ENCODE peak calls at places on chromosomes 11 and 22, in six cellular contexts. L is heart right ventricle; T is stimulated activated naive CD8-positive, alpha-beta T cell treated with anti-CD3 and anti-CD28 coated beads, Interleukin-15, Interleukin-2, amounts not matched to agents 100 U/mL and 50 U/mL, for 24 hours; X is left cardiac atrium; K is left lung; E is T-cell. H is an unnamed sample.

GRCh38 chr11:33743291-33743690 is 7.1 kb upstream of the CD59 start:
- ATAC-seq in L (peak), T (no peak), K (no peak), E (no peak), X (peak), H (no peak)

GRCh38 chr11:118258410-118258809 is 5.7 kb downstream of the MPZL2 start:
- ATAC-seq in K (no peak), L (no peak), E (peak), T (peak), X (no peak), H (peak)

GRCh38 chr11:32137263-32137662 is 46.4 kb downstream of the RCN1 start:
- ATAC-seq in K (no peak), L (no peak), T (no peak), X (no peak), E (no peak), H (no peak)

GRCh38 chr22:25822344-25822743 is 80.4 kb downstream of the MYO18B start:
- ATAC-seq in T (no peak), K (no peak), X (no peak), E (no peak), L (no peak), H (no peak)

GRCh38 chr11:78540276-78540675 is 34.4 kb downstream of the NARS2 start:
- ATAC-seq in K (peak), T (no peak), L (no peak), X (no peak), E (no peak), H (no peak)

GRCh38 chr11:25596701-25597100 is 735.2 kb upstream of the ANO3 start:
- ATAC-seq in X (no peak), E (no peak), L (no peak), T (no peak), K (no peak), H (no peak)

GRCh38 chr22:44677299-44678244 is 24.4 kb upstream of the PRR5 start:
- ATAC-seq in E (peak), L (no peak), K (no peak), X (no peak), T (no peak), H (no peak)

GRCh38 chr11:110297726-110298297 is 1.4 kb upstream of the RDX start:
- ATAC-seq in E (no peak), K (peak), X (no peak), T (no peak), L (no peak), H (peak)

GRCh38 chr11:8090756-8091155 is 9.7 kb downstream of the TUB start:
- ATAC-seq in K (no peak), T (no peak), L (no peak), E (no peak), X (no peak), H (no peak)

GRCh38 chr22:37911697-37912096 is 5.6 kb downstream of the MICALL1 start:
- ATAC-seq in X (no peak), E (no peak), L (no peak), T (no peak), K (no peak), H (no peak)

GRCh38 chr11:113188433-113188834 is 125.9 kb upstream of the TTC12 start:
- ATAC-seq in L (no peak), X (peak), E (no peak), K (no peak), T (no peak), H (no peak)

GRCh38 chr11:36608491-36609199 is 10.6 kb upstream of the RAG2 start:
- ATAC-seq in T (no peak), L (no peak), E (no peak), K (no peak), X (no peak), H (peak)

GRCh38 chr11:118841469-118842222 is 42.0 kb upstream of the CXCR5 start:
- ATAC-seq in E (peak), X (no peak), T (peak), K (no peak), L (no peak), H (peak)

GRCh38 chr22:48237466-48237865 is 1475.0 kb downstream of the TBC1D22A start:
- ATAC-seq in X (no peak), L (no peak), E (no peak), K (no peak), T (no peak), H (no peak)

GRCh38 chr11:105449100-105449734 is 160.7 kb upstream of the GRIA4 start:
- ATAC-seq in T (peak), X (no peak), E (no peak), L (no peak), K (no peak), H (peak)

GRCh38 chr11:114892381-114893197 is 214.3 kb downstream of the NXPE2 start:
- ATAC-seq in X (peak), L (no peak), T (no peak), E (no peak), K (no peak), H (peak)

GRCh38 chr22:38299758-38300157 is 17.5 kb downstream of the CSNK1E start:
- ATAC-seq in L (peak), T (no peak), X (no peak), K (peak), E (no peak), H (no peak)

GRCh38 chr11:130442728-130443127 is 5.7 kb upstream of the ADAMTS15 start:
- ATAC-seq in T (no peak), K (peak), X (no peak), L (peak), E (no peak), H (no peak)

GRCh38 chr11:9693801-9694553 is 30.1 kb downstream of the SWAP70 start:
- ATAC-seq in K (no peak), X (no peak), L (no peak), T (no peak), E (no peak), H (no peak)

GRCh38 chr11:119315139-119316016 is 1.6 kb downstream of the MCAM start:
- ATAC-seq in E (peak), X (peak), L (peak), K (peak), T (peak), H (peak)

GRCh38 chr11:83023410-83023809 is 48.3 kb downstream of the RAB30 start:
- ATAC-seq in K (no peak), L (no peak), T (no peak), X (no peak), E (no peak), H (no peak)

GRCh38 chr11:44627911-44628729 is 62.7 kb downstream of the CD82 start:
- ATAC-seq in E (no peak), T (no peak), L (peak), K (peak), X (peak), H (no peak)

GRCh38 chr11:68312780-68313573 is 586 bp downstream of the LRP5 start:
- ATAC-seq in X (peak), E (peak), L (peak), T (peak), K (peak), H (peak)

GRCh38 chr11:26127336-26127735 is 204.6 kb upstream of the ANO3 start:
- ATAC-seq in E (no peak), L (no peak), T (no peak), K (no peak), X (no peak), H (no peak)

GRCh38 chr11:59182457-59183151 is 10.7 kb downstream of the DTX4 start:
- ATAC-seq in E (peak), T (no peak), X (no peak), K (no peak), L (no peak), H (no peak)

GRCh38 chr22:24324137-24324536 is 53.5 kb downstream of the SPECC1L start:
- ATAC-seq in L (no peak), E (no peak), X (no peak), K (no peak), T (no peak), H (peak)

GRCh38 chr11:44971185-44971584 is 20.5 kb upstream of the TP53I11 start:
- ATAC-seq in E (no peak), K (no peak), X (no peak), T (no peak), L (no peak), H (no peak)

GRCh38 chr22:19940536-19941364 is 822 bp upstream of the COMT start:
- ATAC-seq in L (no peak), T (no peak), K (no peak), E (no peak), X (no peak), H (no peak)

GRCh38 chr22:41003041-41003440 is 51.9 kb downstream of the RBX1 start:
- ATAC-seq in X (no peak), T (no peak), K (peak), E (no peak), L (no peak), H (no peak)

GRCh38 chr11:62005231-62005661 is 37.8 kb upstream of the FTH1 start:
- ATAC-seq in E (no peak), L (no peak), X (no peak), K (peak), T (no peak), H (no peak)

GRCh38 chr22:19779685-19780268 is 19.2 kb downstream of the TBX1 start:
- ATAC-seq in K (no peak), L (no peak), E (no peak), T (no peak), X (no peak), H (no peak)

GRCh38 chr11:77147668-77148321 is 19.7 kb downstream of the MYO7A start:
- ATAC-seq in L (no peak), T (peak), E (peak), X (peak), K (peak), H (peak)

GRCh38 chr22:11066458-11067285 is 4461.3 kb upstream of the OR11H1 start:
- ATAC-seq in L (peak), X (peak), T (peak), E (no peak), K (peak), H (peak)

GRCh38 chr22:44819966-44820631 is 67.7 kb downstream of the ARHGAP8 start:
- ATAC-seq in K (no peak), X (no peak), E (no peak), L (no peak), T (peak), H (no peak)

GRCh38 chr11:114651145-114651718 is 27.1 kb upstream of the NXPE2 start:
- ATAC-seq in L (no peak), E (no peak), T (no peak), K (no peak), X (no peak), H (no peak)

GRCh38 chr11:117438371-117439000 is 110.8 kb downstream of the CEP164 start:
- ATAC-seq in L (no peak), K (no peak), X (no peak), T (peak), E (no peak), H (peak)